ENCODE peak calls at places on chromosomes 3 and 15, in nine cellular contexts. X is esophagus squamous epithelium; O is ecto neural progenitor cell; D is activated naive CD4-positive, alpha-beta T cell; G is fibroblast of the conjunctiva; I is natural killer cell; K is AG04450; R is left cardiac atrium; B is amniotic stem cell. L is an unnamed sample.

GRCh38 chr15:40493089-40493840 is 22.5 kb downstream of the CHST14 start:
- DNase-seq in X (no peak), K (no peak), B (no peak), G (no peak), R (no peak), O (no peak), D (no peak), I (no peak), L (no peak)

GRCh38 chr3:183697610-183698317 is at the start of gene YEATS2:
- DNase-seq in B (no peak), R (peak; percentile 73), X (peak; percentile 4), O (peak; percentile 84), D (peak; percentile 46), I (peak; percentile 64), K (no peak), G (no peak), L (peak; percentile 55)

GRCh38 chr3:104437891-104438290 is 928.8 kb upstream of the ALCAM start:
- DNase-seq in R (no peak), K (no peak), D (no peak), B (no peak), O (no peak), G (no peak), X (no peak), I (no peak), L (no peak)

GRCh38 chr3:173411288-173412064 is 13.9 kb downstream of the NLGN1 start:
- DNase-seq in I (no peak), X (no peak), K (no peak), R (no peak), G (no peak), B (peak; percentile 9), O (no peak), D (no peak), L (no peak)

GRCh38 chr3:72004749-72005292 is 219.9 kb upstream of the PROK2 start:
- DNase-seq in B (no peak), G (no peak), K (no peak), I (no peak), D (no peak), R (no peak), O (no peak), X (no peak), L (no peak)

GRCh38 chr15:48084759-48085420 is 35.9 kb upstream of the SLC24A5 start:
- DNase-seq in K (no peak), G (peak; percentile 14), X (no peak), B (no peak), I (no peak), O (no peak), D (no peak), R (no peak), L (no peak)

GRCh38 chr3:10972359-10972758 is 20.2 kb upstream of the SLC6A1 start:
- DNase-seq in G (no peak), R (no peak), I (no peak), D (no peak), X (no peak), O (no peak), B (no peak), K (no peak), L (no peak)

GRCh38 chr3:66280304-66280703 is 59.5 kb downstream of the SLC25A26 start:
- DNase-seq in K (no peak), X (no peak), O (no peak), G (no peak), R (no peak), B (no peak), I (no peak), D (no peak), L (no peak)

GRCh38 chr3:169457807-169458206 is 205.7 kb downstream of the MECOM start:
- DNase-seq in X (no peak), G (no peak), I (no peak), K (no peak), R (no peak), D (no peak), O (no peak), B (no peak), L (no peak)

GRCh38 chr15:58487041-58487723 is 55.4 kb downstream of the LIPC start:
- DNase-seq in X (no peak), G (no peak), R (no peak), O (no peak), K (no peak), D (no peak), I (no peak), B (no peak), L (no peak)

GRCh38 chr3:187188931-187189330 is 8.4 kb upstream of the RTP1 start:
- DNase-seq in D (no peak), I (no peak), K (no peak), X (no peak), G (no peak), O (no peak), B (no peak), R (no peak), L (no peak)

GRCh38 chr15:70237626-70238025 is 139.9 kb upstream of the TLE3 start:
- DNase-seq in O (no peak), G (no peak), D (no peak), R (no peak), X (no peak), I (no peak), B (no peak), K (no peak), L (no peak)

GRCh38 chr15:64251658-64252057 is 88.8 kb upstream of the PPIB start:
- DNase-seq in X (no peak), D (no peak), G (no peak), I (no peak), B (no peak), K (no peak), R (no peak), O (no peak), L (no peak)

GRCh38 chr3:152038491-152038890 is 165.0 kb downstream of the SUCNR1 start:
- DNase-seq in D (no peak), K (no peak), I (no peak), O (no peak), R (no peak), G (no peak), X (no peak), B (no peak), L (no peak)

GRCh38 chr3:138638641-138639040 is 30.1 kb downstream of the FAIM start:
- DNase-seq in R (no peak), B (no peak), O (no peak), I (no peak), D (no peak), X (no peak), K (no peak), G (peak; percentile 5), L (no peak)

GRCh38 chr15:89446260-89446891 is 50.0 kb downstream of the RHCG start:
- DNase-seq in G (no peak), O (no peak), X (no peak), K (no peak), B (no peak), D (no peak), I (no peak), R (no peak), L (no peak)

GRCh38 chr15:38941399-38941953 is 376.9 kb upstream of the RASGRP1 start:
- DNase-seq in K (no peak), B (no peak), X (no peak), I (no peak), D (no peak), O (no peak), R (no peak), G (no peak), L (no peak)

GRCh38 chr15:85625856-85626255 is 168.9 kb downstream of the KLHL25 start:
- DNase-seq in K (peak; percentile 81), I (no peak), G (no peak), R (no peak), D (no peak), O (no peak), B (no peak), X (no peak), L (no peak)

L was measured in CD14-positive monocyte.